ENCODE peak calls at places on chromosomes 2 and 18, in four cellular contexts. V is CD4-positive, alpha-beta T cell; C is colonic mucosa; K is pancreas. U is an unnamed sample.

GRCh38 chr2:201219328-201220096 is 36.6 kb downstream of the CASP10 start:
- DNase-seq in V (no peak), C (peak; percentile 76), K (no peak), U (peak; percentile 37)

GRCh38 chr2:236634203-236634602 is 64.6 kb downstream of the ACKR3 start:
- DNase-seq in V (no peak), C (no peak), K (no peak), U (no peak)

GRCh38 chr2:106638043-106638442 is 150.9 kb downstream of the CD8B2 start:
- DNase-seq in V (no peak), C (no peak), K (no peak), U (peak; percentile 5)

GRCh38 chr2:234308814-234309195 is 188.1 kb downstream of the ARL4C start:
- DNase-seq in V (peak; percentile 57), C (peak; percentile 34), K (no peak), U (no peak)

GRCh38 chr2:19991895-19992294 is 2.0 kb upstream of the WDR35 start:
- DNase-seq in V (no peak), C (no peak), K (no peak), U (no peak)

GRCh38 chr2:222959358-222959757 is 92.6 kb upstream of the KCNE4 start:
- DNase-seq in V (no peak), C (no peak), K (no peak), U (peak; percentile 93)

GRCh38 chr2:112010751-112011150 is 44.3 kb upstream of the TMEM87B start:
- DNase-seq in V (no peak), C (peak; percentile 62), K (no peak), U (no peak)

GRCh38 chr18:77220726-77221125 is 28.9 kb upstream of the GALR1 start:
- DNase-seq in V (no peak), C (no peak), K (no peak), U (no peak)

GRCh38 chr2:101120124-101120996 is 30.8 kb downstream of the TBC1D8 start:
- DNase-seq in V (no peak), C (peak; percentile 55), K (peak; percentile 90), U (no peak)

GRCh38 chr2:53632714-53633113 is 134.9 kb upstream of the CHAC2 start:
- DNase-seq in V (no peak), C (no peak), K (no peak), U (no peak)

GRCh38 chr18:60508108-60508507 is 135.5 kb upstream of the MC4R start:
- DNase-seq in V (no peak), C (no peak), K (no peak), U (no peak)

GRCh38 chr2:105977212-105977611 is 216.9 kb downstream of the UXS1 start:
- DNase-seq in V (no peak), C (no peak), K (no peak), U (peak; percentile 95)

GRCh38 chr2:130241041-130241707 is 42.9 kb upstream of the TUBA3E start:
- DNase-seq in V (no peak), C (peak; percentile 85), K (no peak), U (peak; percentile 85)

GRCh38 chr2:26327291-26328272 is 18.4 kb upstream of the SELENOI start:
- DNase-seq in V (no peak), C (no peak), K (no peak), U (no peak)

GRCh38 chr2:100895402-100895801 is 75.5 kb downstream of the NPAS2 start:
- DNase-seq in V (no peak), C (peak; percentile 72), K (peak; percentile 90), U (no peak)

GRCh38 chr2:88139203-88139702 is 11.4 kb upstream of the FABP1 start:
- DNase-seq in V (no peak), C (no peak), K (no peak), U (no peak)

GRCh38 chr2:106582431-106583143 is 95.4 kb downstream of the CD8B2 start:
- DNase-seq in V (peak; percentile 65), C (peak; percentile 80), K (no peak), U (peak; percentile 19)

GRCh38 chr2:128520340-128520739 is 201.7 kb upstream of the HS6ST1 start:
- DNase-seq in V (no peak), C (no peak), K (no peak), U (no peak)

GRCh38 chr2:150802648-150803047 is 315.2 kb upstream of the RND3 start:
- DNase-seq in V (no peak), C (no peak), K (no peak), U (no peak)

GRCh38 chr2:128490321-128490720 is 171.7 kb upstream of the HS6ST1 start:
- DNase-seq in V (no peak), C (no peak), K (no peak), U (no peak)

GRCh38 chr2:116719841-116720240 is 1094.7 kb upstream of the DDX18 start:
- DNase-seq in V (no peak), C (no peak), K (no peak), U (peak; percentile 16)

GRCh38 chr2:191061381-191061982 is 47.5 kb upstream of the STAT1 start:
- DNase-seq in V (no peak), C (no peak), K (no peak), U (no peak)

GRCh38 chr2:190589008-190589407 is 54.5 kb upstream of the NEMP2 start:
- DNase-seq in V (no peak), C (no peak), K (no peak), U (no peak)

GRCh38 chr2:43071629-43072550 is 154.5 kb downstream of the ZFP36L2 start:
- DNase-seq in V (no peak), C (no peak), K (no peak), U (no peak)

GRCh38 chr2:152166633-152167032 is 8.9 kb downstream of the STAM2 start:
- DNase-seq in V (no peak), C (no peak), K (no peak), U (no peak)

GRCh38 chr2:138035597-138036217 is 71.4 kb downstream of the HNMT start:
- DNase-seq in V (no peak), C (no peak), K (no peak), U (no peak)

GRCh38 chr2:40120957-40121356 is 330.9 kb downstream of the SLC8A1 start:
- DNase-seq in V (no peak), C (no peak), K (no peak), U (no peak)

GRCh38 chr2:157857881-157858280 is 18.2 kb downstream of the ACVR1 start:
- DNase-seq in V (no peak), C (no peak), K (no peak), U (no peak)

GRCh38 chr2:144995482-144995881 is 475.6 kb upstream of the ZEB2 start:
- DNase-seq in V (no peak), C (no peak), K (no peak), U (no peak)

GRCh38 chr2:23926289-23926749 is 604 bp downstream of the ATAD2B start:
- DNase-seq in V (peak; percentile 40), C (peak; percentile 45), K (peak; percentile 78), U (no peak)

GRCh38 chr18:10736984-10737383 is 211.2 kb downstream of the NAPG start:
- DNase-seq in V (no peak), C (no peak), K (no peak), U (no peak)

GRCh38 chr18:26579941-26580618 is 31.7 kb upstream of the KCTD1 start:
- DNase-seq in V (no peak), C (peak; percentile 41), K (no peak), U (peak; percentile 81)

GRCh38 chr18:23340661-23341060 is 112.4 kb upstream of the RIOK3 start:
- DNase-seq in V (no peak), C (no peak), K (no peak), U (no peak)

GRCh38 chr2:237967463-237967871 is 653 bp downstream of the UBE2F start:
- DNase-seq in V (no peak), C (peak; percentile 41), K (peak; percentile 85), U (no peak)
- H3K27ac ChIP-seq in V (peak overlapping the region; percentile 54), C (peak overlapping the region; percentile 14), K (no peak overlapping the region), U (no peak overlapping the region)

GRCh38 chr2:232133078-232133477 is 171.6 kb downstream of the DIS3L2 start:
- DNase-seq in V (no peak), C (no peak), K (no peak), U (no peak)
- TF ChIP-seq CTCF in V (no peak), C (no peak), K (no peak), U (peak; percentile 47)

GRCh38 chr2:135776367-135776766 is 34.7 kb downstream of the UBXN4 start:
- DNase-seq in V (no peak), C (no peak), K (no peak), U (no peak)

GRCh38 chr2:135773319-135773718 is 31.7 kb downstream of the UBXN4 start:
- DNase-seq in V (no peak), C (no peak), K (no peak), U (peak; percentile 7)

GRCh38 chr2:135768863-135769262 is 27.2 kb downstream of the UBXN4 start:
- DNase-seq in V (no peak), C (no peak), K (no peak), U (no peak)

GRCh38 chr2:135775420-135775819 is 33.8 kb downstream of the UBXN4 start:
- DNase-seq in V (no peak), C (no peak), K (no peak), U (no peak)

DNA sequence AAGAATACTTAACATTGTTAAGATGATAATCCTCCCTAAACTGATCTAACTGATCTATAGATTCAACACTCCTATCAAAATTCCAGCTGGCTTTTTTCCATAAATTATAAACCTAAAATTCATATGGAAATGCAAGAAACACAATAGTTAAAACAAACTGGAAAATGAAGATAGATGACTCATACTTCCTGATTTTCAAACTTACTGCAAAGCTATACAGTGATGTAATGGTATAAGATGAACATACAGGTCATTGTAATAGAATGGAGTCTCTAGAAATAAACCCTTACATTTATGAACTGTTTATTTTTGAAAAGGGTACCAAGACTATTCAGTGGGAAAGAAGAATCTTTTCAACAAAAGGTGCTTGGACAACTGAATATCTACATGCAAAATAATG is 32.3 kb downstream of the UBXN4 start:
- DNase-seq in V (no peak), C (no peak), K (no peak), U (peak; percentile 51)
- H3K27ac ChIP-seq in V (no peak overlapping the region), C (no peak overlapping the region), K (no peak overlapping the region), U (no peak overlapping the region)

GRCh38 chr2:219388845-219389156 is 1.1 kb upstream of the DNPEP start:
- DNase-seq in V (no peak), C (no peak), K (no peak), U (no peak)
- TF ChIP-seq CTCF in V (no peak), C (no peak), K (no peak), U (no peak)

GRCh38 chr18:58362027-58362575 is 266.8 kb downstream of the ALPK2 start:
- DNase-seq in V (no peak), C (no peak), K (no peak), U (peak; percentile 32)

GRCh38 chr18:58361212-58361611 is 267.7 kb downstream of the ALPK2 start:
- DNase-seq in V (no peak), C (no peak), K (no peak), U (no peak)

GRCh38 chr18:58362829-58363231 is 266.1 kb downstream of the ALPK2 start:
- DNase-seq in V (no peak), C (no peak), K (no peak), U (no peak)

GRCh38 chr18:58364867-58365533 is 263.9 kb downstream of the ALPK2 start:
- DNase-seq in V (no peak), C (no peak), K (no peak), U (no peak)

GRCh38 chr18:58363767-58364540 is 264.9 kb downstream of the ALPK2 start:
- DNase-seq in V (no peak), C (no peak), K (no peak), U (peak; percentile 21)
- H3K27ac ChIP-seq in V (no peak overlapping the region), C (no peak overlapping the region), K (no peak overlapping the region), U (no peak overlapping the region)

DNA sequence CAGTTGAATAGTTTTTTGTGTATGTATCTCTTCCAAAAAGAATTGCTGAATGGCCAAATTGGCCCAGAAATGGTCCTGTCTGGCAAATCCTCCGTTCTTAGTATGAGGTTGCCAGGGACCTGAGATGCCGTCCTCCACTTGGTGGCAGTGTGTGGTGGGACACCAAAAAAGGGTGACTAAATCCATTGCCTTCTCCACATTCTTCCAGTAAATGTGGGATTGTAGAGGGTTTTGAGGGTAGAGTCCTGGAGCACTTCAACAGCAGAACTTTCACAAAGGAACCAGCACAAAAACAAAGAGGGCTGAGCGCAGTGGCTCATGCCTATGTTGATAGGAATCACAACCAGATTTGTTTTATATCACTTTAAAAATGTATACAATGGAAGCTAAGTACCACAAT is 199.9 kb downstream of the BCL2 start:
- DNase-seq in V (no peak), C (peak; percentile 50), K (no peak), U (no peak)
- TF ChIP-seq CTCF in V (no peak), C (peak; percentile 37), K (peak; percentile 11), U (peak; percentile 53)